ENCODE peak calls at places on chromosomes 4 and X, in four cellular contexts. I is naive thymus-derived CD4-positive, alpha-beta T cell; O is HCT116; K is body of pancreas. X is an unnamed sample.

GRCh38 chr4:164648151-164648848 is 105.6 kb upstream of the SMIM31 start:
- ATAC-seq in I (no peak), K (no peak), O (no peak), X (no peak)

GRCh38 chr4:158787718-158788441 is 19.1 kb downstream of the FNIP2 start:
- ATAC-seq in K (no peak), O (no peak), I (no peak), X (no peak)

GRCh38 chrX:49840679-49841078 is 11.6 kb downstream of the PAGE4 start:
- ATAC-seq in K (peak; percentile 92), O (peak; percentile 82), I (peak; percentile 67), X (peak; percentile 37)

GRCh38 chr4:186554890-186555827 is at the start of gene MTNR1A:
- ATAC-seq in K (peak; percentile 75), O (peak; percentile 75), I (no peak), X (no peak)

GRCh38 chrX:110418220-110418856 is 59.7 kb downstream of the RTL9 start:
- ATAC-seq in I (no peak), K (no peak), O (peak; percentile 84), X (no peak)

GRCh38 chr4:729336-730315 is 24.0 kb downstream of the PCGF3 start:
- ATAC-seq in O (no peak), K (no peak), I (no peak), X (no peak)

GRCh38 chr4:38333219-38333618 is 330.8 kb upstream of the KLF3 start:
- ATAC-seq in O (no peak), K (no peak), I (no peak), X (no peak)

GRCh38 chr4:16608611-16609125 is 289.8 kb downstream of the LDB2 start:
- ATAC-seq in K (no peak), O (no peak), I (no peak), X (no peak)

GRCh38 chr4:150038335-150039076 is 39.7 kb upstream of the DCLK2 start:
- ATAC-seq in K (no peak), O (no peak), I (no peak), X (no peak)

GRCh38 chrX:106959897-106960296 is 39.7 kb downstream of the CLDN2 start:
- ATAC-seq in I (no peak), O (peak; percentile 64), K (no peak), X (no peak)

GRCh38 chr4:84490663-84491062 is 8.4 kb downstream of the NKX6-1 start:
- ATAC-seq in K (no peak), O (no peak), I (no peak), X (no peak)

GRCh38 chr4:152374606-152375285 is 161.1 kb downstream of the FBXW7 start:
- ATAC-seq in I (no peak), O (no peak), K (no peak), X (no peak)

GRCh38 chrX:107729558-107730297 is 45.9 kb downstream of the TSC22D3 start:
- ATAC-seq in I (no peak), O (no peak), K (no peak), X (peak; percentile 35)

GRCh38 chr4:83389756-83390505 is 55.3 kb upstream of the HPSE start:
- ATAC-seq in O (no peak), K (no peak), I (no peak), X (no peak)

GRCh38 chr4:90852232-90852631 is 725.0 kb downstream of the CCSER1 start:
- ATAC-seq in I (no peak), K (no peak), O (no peak), X (no peak)

GRCh38 chrX:14427614-14428013 is 101.7 kb upstream of the GLRA2 start:
- ATAC-seq in O (no peak), K (no peak), I (no peak), X (no peak)

GRCh38 chr4:108885211-108885610 is 122.4 kb upstream of the ETNPPL start:
- ATAC-seq in I (no peak), K (no peak), O (no peak), X (no peak)

GRCh38 chrX:581717-582116 is 48.9 kb upstream of the SHOX start:
- ATAC-seq in K (no peak), I (no peak), O (no peak), X (no peak)

GRCh38 chr4:53886090-53886489 is 178.3 kb downstream of the CHIC2 start:
- ATAC-seq in K (peak; percentile 94), I (no peak), O (no peak), X (no peak)

GRCh38 chrX:79084923-79085322 is 59.6 kb upstream of the GPR174 start:
- ATAC-seq in I (no peak), K (no peak), O (no peak), X (no peak)

GRCh38 chr4:43709443-43709842 is 739.2 kb downstream of the KCTD8 start:
- ATAC-seq in O (no peak), I (no peak), K (no peak), X (no peak)

GRCh38 chr4:99234331-99235010 is 15.4 kb upstream of the ADH6 start:
- ATAC-seq in K (no peak), I (no peak), O (no peak), X (no peak)

GRCh38 chr4:167117273-167117672 is 117.0 kb downstream of the SPOCK3 start:
- ATAC-seq in K (no peak), O (no peak), I (no peak), X (no peak)

GRCh38 chr4:177441061-177441802 is 1.0 kb downstream of the AGA start:
- ATAC-seq in I (no peak), O (peak; percentile 5), K (no peak), X (no peak)

GRCh38 chr4:89295415-89295927 is 12.1 kb downstream of the GPRIN3 start:
- ATAC-seq in I (no peak), K (no peak), O (no peak), X (no peak)

GRCh38 chr4:52979020-52979419 is 116.9 kb downstream of the RASL11B start:
- ATAC-seq in O (peak; percentile 61), K (no peak), I (no peak), X (no peak)

GRCh38 chr4:2846172-2846571 is 2.5 kb downstream of the ADD1 start:
- ATAC-seq in K (no peak), I (no peak), O (no peak), X (no peak)

GRCh38 chr4:41204400-41204978 is 9.9 kb downstream of the APBB2 start:
- ATAC-seq in K (peak; percentile 84), I (no peak), O (peak; percentile 81), X (no peak)

GRCh38 chr4:27094785-27095184 is 234.1 kb downstream of the STIM2 start:
- ATAC-seq in K (peak; percentile 75), O (no peak), I (no peak), X (no peak)

GRCh38 chr4:55125087-55125721 is at the start of gene KDR:
- ATAC-seq in I (no peak), O (no peak), K (peak; percentile 38), X (peak; percentile 83)

GRCh38 chr4:79893441-79893840 is 179.6 kb downstream of the ANTXR2 start:
- ATAC-seq in I (no peak), K (no peak), O (no peak), X (no peak)

GRCh38 chr4:79897174-79897573 is 175.9 kb downstream of the ANTXR2 start:
- ATAC-seq in K (no peak), I (no peak), O (no peak), X (no peak)

GRCh38 chr4:79900182-79900581 is 172.8 kb downstream of the ANTXR2 start:
- ATAC-seq in K (no peak), I (no peak), O (no peak), X (no peak)

GRCh38 chr4:79898055-79898454 is 175.0 kb downstream of the ANTXR2 start:
- ATAC-seq in K (no peak), I (no peak), O (no peak), X (no peak)
- H3K4me1 ChIP-seq in K (no peaks in the 10 kb centered on the region), I (no peaks in the 10 kb centered on the region), O (no peaks in the 10 kb centered on the region), X (no peaks in the 10 kb centered on the region)

GRCh38 chr4:17812125-17812524 is 1.3 kb downstream of the NCAPG start:
- ATAC-seq in O (no peak), K (no peak), I (no peak), X (no peak)
- H3K4me1 ChIP-seq in O (peaks cover 5% of the 10 kb centered on the region), K (peaks cover 23% of the 10 kb centered on the region), I (peaks cover 15% of the 10 kb centered on the region), X (peaks cover 28% of the 10 kb centered on the region)

DNA sequence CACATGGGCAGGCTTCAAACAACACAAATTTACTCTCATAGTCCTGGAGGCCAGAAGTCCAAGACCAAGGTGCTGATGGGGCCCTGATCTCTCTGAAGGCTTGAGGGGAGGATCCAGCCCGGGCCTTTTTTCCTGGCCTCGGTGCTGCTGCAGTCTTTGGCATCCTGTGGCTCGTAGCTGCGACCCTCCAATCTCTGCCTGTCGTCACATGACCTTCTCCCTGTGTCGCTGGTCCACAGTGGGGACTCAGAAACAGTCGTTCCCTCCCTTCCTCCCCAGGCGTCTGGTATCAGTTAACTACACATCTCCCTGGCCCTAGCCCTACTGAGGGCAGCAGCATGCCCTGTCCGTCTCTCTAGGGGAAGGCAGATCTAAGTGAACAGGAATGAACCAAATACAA is 19.1 kb upstream of the MSX1 start:
- ATAC-seq in O (no peak), K (no peak), I (no peak), X (no peak)
- H3K4me1 ChIP-seq in O (peaks cover 3% of the 10 kb centered on the region), K (no peaks in the 10 kb centered on the region), I (no peaks in the 10 kb centered on the region), X (no peaks in the 10 kb centered on the region)

GRCh38 chr4:73727685-73728084 is 12.7 kb upstream of the CXCL8 start:
- ATAC-seq in K (no peak), O (no peak), I (no peak), X (no peak)

GRCh38 chr4:73730292-73730691 is 10.1 kb upstream of the CXCL8 start:
- ATAC-seq in K (no peak), O (no peak), I (no peak), X (no peak)

GRCh38 chr4:73729534-73730165 is 10.7 kb upstream of the CXCL8 start:
- ATAC-seq in K (peak; percentile 87), I (peak; percentile 58), O (peak; percentile 90), X (peak; percentile 86)

GRCh38 chr4:73726000-73726399 is 14.4 kb upstream of the CXCL8 start:
- ATAC-seq in K (peak; percentile 73), I (no peak), O (peak; percentile 83), X (peak; percentile 71)

GRCh38 chr4:73728091-73728741 is 12.2 kb upstream of the CXCL8 start:
- ATAC-seq in K (no peak), O (no peak), I (no peak), X (no peak)
- H3K4me1 ChIP-seq in K (peaks cover 9% of the 10 kb centered on the region), O (peaks cover 10% of the 10 kb centered on the region), I (no peaks in the 10 kb centered on the region), X (no peaks in the 10 kb centered on the region)

DNA sequence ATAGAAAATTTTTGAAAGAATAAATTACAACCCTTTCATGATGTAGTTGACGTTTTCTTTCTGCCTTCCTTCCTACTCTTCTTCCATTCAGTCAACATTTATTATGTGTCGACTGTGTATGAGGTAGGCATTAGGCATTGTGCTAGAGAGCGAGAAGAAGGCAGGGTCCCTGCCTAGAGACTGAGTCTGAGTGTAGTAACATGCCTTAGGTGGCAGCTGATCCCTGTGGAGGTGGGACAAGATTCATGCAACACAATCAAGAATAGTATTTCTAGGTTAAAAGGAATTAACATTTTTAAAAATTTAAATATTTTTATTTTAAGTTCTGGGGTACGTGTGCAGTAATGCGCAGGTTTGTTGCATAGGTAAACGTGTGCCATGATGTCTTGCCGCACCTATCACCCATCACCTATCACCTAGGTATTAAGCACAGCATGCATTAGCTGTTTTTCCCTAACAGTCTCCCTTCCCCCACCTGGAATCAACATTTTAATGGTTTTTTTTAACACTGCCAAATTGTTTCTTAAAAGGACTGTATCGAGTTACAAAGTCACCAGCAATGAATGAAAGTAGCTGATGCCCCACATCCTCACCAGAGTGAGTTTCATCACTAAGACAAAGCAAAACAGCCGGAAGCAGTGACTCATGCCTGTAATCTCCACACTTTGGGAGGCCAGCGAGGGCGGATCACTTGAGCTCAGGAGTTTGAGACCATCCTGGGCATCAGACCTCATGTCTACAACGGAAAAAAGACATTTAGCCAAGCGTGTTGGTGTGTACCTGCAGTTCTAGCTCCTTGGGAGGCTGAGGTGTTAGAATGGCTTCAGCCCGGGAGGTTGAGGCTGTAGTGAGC is 84.0 kb downstream of the WWC2 start:
- ATAC-seq in O (peak; percentile 96), K (no peak), I (peak; percentile 51), X (peak; percentile 48)
- H3K4me1 ChIP-seq in O (peaks cover 12% of the 10 kb centered on the region), K (no peaks in the 10 kb centered on the region), I (no peaks in the 10 kb centered on the region), X (no peaks in the 10 kb centered on the region)